ENCODE peak calls at places on chromosomes 6 and 20, in six cellular contexts. N is ovary, C is A549, R is tibial nerve, V is GM12878, K is stomach. O is an unnamed sample.

GRCh38 chr6:68108243-68108835 is 526.7 kb upstream of the ADGRB3 start:
- DNase-seq in V (no peak), N (no peak), C (peak; percentile 1), K (no peak), R (no peak), O (no peak)

GRCh38 chr6:46746691-46747090 is at the start of gene ANKRD66:
- DNase-seq in C (no peak), N (no peak), K (no peak), V (no peak), R (no peak), O (no peak)

GRCh38 chr6:87118054-87118453 is 23.1 kb upstream of the CGA start:
- DNase-seq in V (no peak), C (no peak), K (no peak), R (no peak), N (no peak), O (no peak)

GRCh38 chr6:17931227-17931626 is 56.2 kb downstream of the KIF13A start:
- DNase-seq in V (no peak), C (no peak), N (no peak), R (no peak), K (no peak), O (no peak)

GRCh38 chr6:50637267-50637666 is 76.1 kb upstream of the TFAP2D start:
- DNase-seq in N (no peak), C (no peak), K (no peak), V (no peak), R (no peak), O (no peak)

GRCh38 chr6:149751239-149751638 is 1.7 kb downstream of the PCMT1 start:
- DNase-seq in N (no peak), K (no peak), V (no peak), R (no peak), C (no peak), O (no peak)

GRCh38 chr20:51818479-51819008 is 16.2 kb upstream of the SALL4 start:
- DNase-seq in V (no peak), R (no peak), C (no peak), K (no peak), N (no peak), O (no peak)

GRCh38 chr20:2807019-2807418 is 6.6 kb upstream of the CPXM1 start:
- DNase-seq in R (no peak), N (no peak), K (no peak), V (no peak), C (no peak), O (no peak)

GRCh38 chr20:50312682-50313187 is 122.1 kb downstream of the CEBPB start:
- DNase-seq in R (peak; percentile 61), K (peak; percentile 86), N (peak; percentile 73), C (peak; percentile 86), V (no peak), O (no peak)
- H3K27ac ChIP-seq in R (peak overlapping the region; percentile 53), K (peak overlapping the region; percentile 44), N (peak overlapping the region; percentile 46), C (peak overlapping the region; percentile 93), V (no peak overlapping the region), O (no peak overlapping the region)

DNA sequence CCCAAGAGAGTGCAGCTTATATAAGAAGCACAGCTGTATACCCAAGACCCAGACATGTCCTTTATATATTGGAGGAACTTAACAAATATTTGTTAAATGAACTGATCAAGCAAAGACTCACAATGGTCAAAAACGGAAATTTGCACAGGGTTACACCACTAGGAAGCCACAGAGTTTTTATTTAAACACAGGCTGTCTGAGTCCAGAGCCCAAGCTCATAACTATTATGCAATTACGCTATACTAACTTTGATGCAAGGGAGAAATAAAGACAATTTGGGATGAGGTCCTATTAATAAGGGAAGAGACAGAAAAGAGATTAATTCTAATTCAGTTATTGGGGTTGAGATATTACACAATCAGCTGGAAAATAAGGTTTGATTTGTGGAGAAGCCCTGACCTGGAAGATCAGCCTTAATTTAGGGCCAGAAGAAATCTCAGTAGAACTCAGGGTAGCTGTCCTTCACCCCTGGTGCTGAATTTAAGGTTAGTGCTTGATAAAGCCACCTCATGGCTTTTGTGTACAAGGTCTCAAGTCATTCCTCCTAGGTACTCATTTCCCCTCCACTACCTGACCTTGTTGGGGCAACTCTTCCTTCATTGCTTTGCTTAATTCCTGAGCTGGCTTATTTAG is 10.5 kb upstream of the ZNF334 start:
- DNase-seq in K (no peak), R (no peak), N (no peak), V (no peak), C (no peak), O (no peak)
- TF ChIP-seq EP300 in K (no peak), R (no peak), N (no peak), V (no peak), C (no peak), O (no peak)

GRCh38 chr6:167786859-167787675 is 39.6 kb upstream of the AFDN start:
- DNase-seq in N (no peak), R (no peak), V (no peak), K (no peak), C (no peak), O (no peak)

GRCh38 chr6:167779993-167780655 is 46.6 kb upstream of the AFDN start:
- DNase-seq in K (no peak), N (no peak), V (no peak), R (no peak), C (no peak), O (no peak)

GRCh38 chr6:167779123-167779992 is 47.4 kb upstream of the AFDN start:
- DNase-seq in K (no peak), V (no peak), R (no peak), N (no peak), C (no peak), O (no peak)

GRCh38 chr6:167781066-167781767 is 45.5 kb upstream of the AFDN start:
- DNase-seq in R (no peak), N (no peak), K (no peak), V (no peak), C (no peak), O (no peak)

GRCh38 chr6:167782698-167783517 is 43.8 kb upstream of the AFDN start:
- DNase-seq in K (no peak), N (no peak), C (no peak), R (no peak), V (no peak), O (no peak)
- H3K27ac ChIP-seq in K (no peak overlapping the region), N (no peak overlapping the region), C (no peak overlapping the region), R (no peak overlapping the region), V (no peak overlapping the region), O (no peak overlapping the region)

GRCh38 chr6:151275121-151275520 is 35.4 kb downstream of the AKAP12 start:
- DNase-seq in K (no peak), R (no peak), C (no peak), N (no peak), V (no peak), O (no peak)

GRCh38 chr6:151275566-151275965 is 35.8 kb downstream of the AKAP12 start:
- DNase-seq in C (no peak), V (no peak), K (no peak), R (no peak), N (no peak), O (no peak)

GRCh38 chr6:151279891-151280290 is 40.1 kb downstream of the AKAP12 start:
- DNase-seq in R (no peak), K (no peak), N (no peak), C (no peak), V (no peak), O (no peak)

DNA sequence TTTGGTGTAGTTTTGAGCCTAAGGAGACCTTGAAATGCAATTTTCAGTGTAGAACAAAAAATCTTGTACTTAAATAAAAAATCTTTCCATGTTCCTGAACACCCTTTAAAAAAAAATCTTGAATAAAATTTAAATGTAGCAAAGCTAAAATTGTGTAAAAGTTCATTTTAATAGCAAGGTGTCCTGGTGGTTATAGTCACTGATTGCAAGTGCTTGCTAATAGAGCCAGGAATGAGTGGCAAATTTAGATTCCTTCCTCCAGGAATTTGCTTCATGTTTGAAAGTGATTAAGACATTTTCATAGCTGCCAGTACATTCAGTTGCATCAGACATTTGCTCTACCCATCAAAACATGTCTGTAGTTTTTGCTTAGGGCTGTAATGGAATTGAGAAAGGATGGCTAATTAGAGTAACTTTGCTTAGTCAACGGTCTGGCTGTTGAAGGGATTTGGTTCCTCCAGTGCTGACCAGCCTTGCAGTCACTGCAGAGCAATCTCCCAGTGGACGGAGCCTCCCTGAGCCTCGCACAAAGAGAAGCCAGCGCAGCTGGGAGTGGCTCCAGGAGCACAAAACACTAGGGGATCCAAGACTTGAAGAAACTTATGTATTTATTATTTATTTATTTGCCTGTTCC is 36.5 kb downstream of the AKAP12 start:
- DNase-seq in C (peak; percentile 12), N (no peak), V (no peak), K (no peak), R (no peak), O (no peak)
- TF ChIP-seq EP300 in C (no peak), N (no peak), V (no peak), K (no peak), R (no peak), O (no peak)